ENCODE peak calls at places on chromosomes 7 and 10, in six cellular contexts. One of them, this sample, is unnamed.

GRCh38 chr7:43244782-43245181 is 132.3 kb downstream of the HECW1 start:
- DNase-seq in colonic mucosa: no peak
- DNase-seq in fibroblast of lung: no peak
- DNase-seq in neural progenitor cell: no peak
- DNase-seq in left ventricle myocardium inferior: no peak
- DNase-seq in CD8-positive, alpha-beta T cell: no peak
- DNase-seq in this sample: peak; percentile 9

GRCh38 chr7:38280707-38281106 is 7.3 kb upstream of the TARP start:
- DNase-seq in colonic mucosa: no peak
- DNase-seq in fibroblast of lung: no peak
- DNase-seq in neural progenitor cell: no peak
- DNase-seq in left ventricle myocardium inferior: no peak
- DNase-seq in CD8-positive, alpha-beta T cell: no peak
- DNase-seq in this sample: no peak

GRCh38 chr7:1736826-1737225 is 66.7 kb downstream of the ELFN1 start:
- DNase-seq in colonic mucosa: no peak
- DNase-seq in fibroblast of lung: no peak
- DNase-seq in neural progenitor cell: no peak
- DNase-seq in left ventricle myocardium inferior: no peak
- DNase-seq in CD8-positive, alpha-beta T cell: no peak
- DNase-seq in this sample: no peak

GRCh38 chr7:136637826-136638225 is 230.6 kb upstream of the CHRM2 start:
- DNase-seq in colonic mucosa: no peak
- DNase-seq in fibroblast of lung: no peak
- DNase-seq in neural progenitor cell: no peak
- DNase-seq in left ventricle myocardium inferior: no peak
- DNase-seq in CD8-positive, alpha-beta T cell: no peak
- DNase-seq in this sample: no peak

GRCh38 chr10:67917683-67918082 is 33.2 kb downstream of the SIRT1 start:
- DNase-seq in colonic mucosa: no peak
- DNase-seq in fibroblast of lung: no peak
- DNase-seq in neural progenitor cell: no peak
- DNase-seq in left ventricle myocardium inferior: no peak
- DNase-seq in CD8-positive, alpha-beta T cell: no peak
- DNase-seq in this sample: no peak

GRCh38 chr7:113367187-113367586 is 248.8 kb upstream of the SMIM30 start:
- DNase-seq in colonic mucosa: no peak
- DNase-seq in fibroblast of lung: no peak
- DNase-seq in neural progenitor cell: no peak
- DNase-seq in left ventricle myocardium inferior: no peak
- DNase-seq in CD8-positive, alpha-beta T cell: no peak
- DNase-seq in this sample: no peak

GRCh38 chr10:46033602-46034011 is 3.2 kb upstream of the NCOA4 start:
- DNase-seq in colonic mucosa: no peak
- DNase-seq in fibroblast of lung: peak; percentile 63
- DNase-seq in neural progenitor cell: no peak
- DNase-seq in left ventricle myocardium inferior: no peak
- DNase-seq in CD8-positive, alpha-beta T cell: no peak
- DNase-seq in this sample: no peak

GRCh38 chr7:148882668-148883232 is 1.3 kb downstream of the EZH2 start:
- DNase-seq in colonic mucosa: peak; percentile 20
- DNase-seq in fibroblast of lung: no peak
- DNase-seq in neural progenitor cell: no peak
- DNase-seq in left ventricle myocardium inferior: no peak
- DNase-seq in CD8-positive, alpha-beta T cell: no peak
- DNase-seq in this sample: no peak

GRCh38 chr7:39606352-39606751 is 17.0 kb upstream of the RALA start:
- DNase-seq in colonic mucosa: no peak
- DNase-seq in fibroblast of lung: no peak
- DNase-seq in neural progenitor cell: no peak
- DNase-seq in left ventricle myocardium inferior: no peak
- DNase-seq in CD8-positive, alpha-beta T cell: no peak
- DNase-seq in this sample: no peak

GRCh38 chr7:139246905-139247304 is 15.9 kb downstream of the UBN2 start:
- DNase-seq in colonic mucosa: no peak
- DNase-seq in fibroblast of lung: peak; percentile 67
- DNase-seq in neural progenitor cell: no peak
- DNase-seq in left ventricle myocardium inferior: no peak
- DNase-seq in CD8-positive, alpha-beta T cell: no peak
- DNase-seq in this sample: no peak

GRCh38 chr7:116443101-116443523 is 56.4 kb upstream of the CAV2 start:
- DNase-seq in colonic mucosa: no peak
- DNase-seq in fibroblast of lung: peak; percentile 93
- DNase-seq in neural progenitor cell: no peak
- DNase-seq in left ventricle myocardium inferior: no peak
- DNase-seq in CD8-positive, alpha-beta T cell: no peak
- DNase-seq in this sample: no peak

GRCh38 chr7:29408841-29409243 is 154.8 kb upstream of the PRR15 start:
- DNase-seq in colonic mucosa: peak; percentile 80
- DNase-seq in fibroblast of lung: peak; percentile 73
- DNase-seq in neural progenitor cell: peak; percentile 79
- DNase-seq in left ventricle myocardium inferior: no peak
- DNase-seq in CD8-positive, alpha-beta T cell: peak; percentile 62
- DNase-seq in this sample: no peak

GRCh38 chr7:151309306-151309705 is 32.3 kb upstream of the NUB1 start:
- DNase-seq in colonic mucosa: no peak
- DNase-seq in fibroblast of lung: peak; percentile 73
- DNase-seq in neural progenitor cell: no peak
- DNase-seq in left ventricle myocardium inferior: no peak
- DNase-seq in CD8-positive, alpha-beta T cell: no peak
- DNase-seq in this sample: no peak

GRCh38 chr10:46216003-46216634 is 70.7 kb upstream of the ANTXRL start:
- DNase-seq in colonic mucosa: peak; percentile 9
- DNase-seq in fibroblast of lung: no peak
- DNase-seq in neural progenitor cell: no peak
- DNase-seq in left ventricle myocardium inferior: no peak
- DNase-seq in CD8-positive, alpha-beta T cell: no peak
- DNase-seq in this sample: no peak

GRCh38 chr7:1842321-1843221 is 172.5 kb downstream of the ELFN1 start:
- DNase-seq in colonic mucosa: no peak
- DNase-seq in fibroblast of lung: peak; percentile 36
- DNase-seq in neural progenitor cell: peak; percentile 56
- DNase-seq in left ventricle myocardium inferior: peak; percentile 10
- DNase-seq in CD8-positive, alpha-beta T cell: no peak
- DNase-seq in this sample: no peak

GRCh38 chr10:101565936-101566332 is 22.1 kb downstream of the POLL start:
- DNase-seq in colonic mucosa: peak; percentile 9
- DNase-seq in fibroblast of lung: no peak
- DNase-seq in neural progenitor cell: no peak
- DNase-seq in left ventricle myocardium inferior: no peak
- DNase-seq in CD8-positive, alpha-beta T cell: no peak
- DNase-seq in this sample: no peak

GRCh38 chr10:71970331-71970730 is 6.1 kb downstream of the CHST3 start:
- DNase-seq in colonic mucosa: peak; percentile 50
- DNase-seq in fibroblast of lung: no peak
- DNase-seq in neural progenitor cell: peak; percentile 78
- DNase-seq in left ventricle myocardium inferior: no peak
- DNase-seq in CD8-positive, alpha-beta T cell: no peak
- DNase-seq in this sample: no peak

GRCh38 chr7:64312826-64313225 is 935 bp upstream of the ZNF736 start:
- DNase-seq in colonic mucosa: no peak
- DNase-seq in fibroblast of lung: no peak
- DNase-seq in neural progenitor cell: no peak
- DNase-seq in left ventricle myocardium inferior: no peak
- DNase-seq in CD8-positive, alpha-beta T cell: no peak
- DNase-seq in this sample: no peak

GRCh38 chr7:891291-891690 is 14.9 kb downstream of the GET4 start:
- DNase-seq in colonic mucosa: no peak
- DNase-seq in fibroblast of lung: no peak
- DNase-seq in neural progenitor cell: no peak
- DNase-seq in left ventricle myocardium inferior: no peak
- DNase-seq in CD8-positive, alpha-beta T cell: no peak
- DNase-seq in this sample: no peak

GRCh38 chr7:50657341-50657873 is 92.2 kb upstream of the DDC start:
- DNase-seq in colonic mucosa: peak; percentile 37
- DNase-seq in fibroblast of lung: peak; percentile 83
- DNase-seq in neural progenitor cell: no peak
- DNase-seq in left ventricle myocardium inferior: peak; percentile 68
- DNase-seq in CD8-positive, alpha-beta T cell: no peak
- DNase-seq in this sample: no peak

GRCh38 chr7:36391436-36392198 is 2.0 kb downstream of the ANLN start:
- DNase-seq in colonic mucosa: no peak
- DNase-seq in fibroblast of lung: peak; percentile 48
- DNase-seq in neural progenitor cell: no peak
- DNase-seq in left ventricle myocardium inferior: no peak
- DNase-seq in CD8-positive, alpha-beta T cell: no peak
- DNase-seq in this sample: no peak

GRCh38 chr10:7525314-7526016 is 114.6 kb upstream of the SFMBT2 start:
- DNase-seq in colonic mucosa: peak; percentile 63
- DNase-seq in fibroblast of lung: peak; percentile 87
- DNase-seq in neural progenitor cell: peak; percentile 84
- DNase-seq in left ventricle myocardium inferior: no peak
- DNase-seq in CD8-positive, alpha-beta T cell: peak; percentile 67
- DNase-seq in this sample: no peak

GRCh38 chr10:52256832-52257691 is 57.0 kb upstream of the DKK1 start:
- DNase-seq in colonic mucosa: no peak
- DNase-seq in fibroblast of lung: peak; percentile 3
- DNase-seq in neural progenitor cell: no peak
- DNase-seq in left ventricle myocardium inferior: no peak
- DNase-seq in CD8-positive, alpha-beta T cell: no peak
- DNase-seq in this sample: no peak

GRCh38 chr7:77415822-77416620 is at the start of gene GSAP:
- DNase-seq in colonic mucosa: peak; percentile 68
- DNase-seq in fibroblast of lung: peak; percentile 21
- DNase-seq in neural progenitor cell: peak; percentile 61
- DNase-seq in left ventricle myocardium inferior: peak; percentile 71
- DNase-seq in CD8-positive, alpha-beta T cell: peak; percentile 42
- DNase-seq in this sample: peak; percentile 48

GRCh38 chr7:93948106-93948505 is 26.6 kb downstream of the GNG11 start:
- DNase-seq in colonic mucosa: no peak
- DNase-seq in fibroblast of lung: peak; percentile 26
- DNase-seq in neural progenitor cell: no peak
- DNase-seq in left ventricle myocardium inferior: no peak
- DNase-seq in CD8-positive, alpha-beta T cell: no peak
- DNase-seq in this sample: no peak

GRCh38 chr7:130401531-130401930 is 21.2 kb downstream of the CPA1 start:
- DNase-seq in colonic mucosa: no peak
- DNase-seq in fibroblast of lung: no peak
- DNase-seq in neural progenitor cell: no peak
- DNase-seq in left ventricle myocardium inferior: no peak
- DNase-seq in CD8-positive, alpha-beta T cell: no peak
- DNase-seq in this sample: no peak

GRCh38 chr10:119596537-119597404 is at the start of gene TIAL1:
- DNase-seq in colonic mucosa: peak; percentile 99
- DNase-seq in fibroblast of lung: peak; percentile 100
- DNase-seq in neural progenitor cell: peak; percentile 99
- DNase-seq in left ventricle myocardium inferior: peak; percentile 98
- DNase-seq in CD8-positive, alpha-beta T cell: peak; percentile 91
- DNase-seq in this sample: peak; percentile 98

GRCh38 chr10:119597405-119598186 is 832 bp upstream of the TIAL1 start:
- DNase-seq in colonic mucosa: no peak
- DNase-seq in fibroblast of lung: no peak
- DNase-seq in neural progenitor cell: no peak
- DNase-seq in left ventricle myocardium inferior: no peak
- DNase-seq in CD8-positive, alpha-beta T cell: no peak
- DNase-seq in this sample: no peak

GRCh38 chr10:119598397-119598796 is 1.6 kb upstream of the TIAL1 start:
- DNase-seq in colonic mucosa: no peak
- DNase-seq in fibroblast of lung: no peak
- DNase-seq in neural progenitor cell: no peak
- DNase-seq in left ventricle myocardium inferior: no peak
- DNase-seq in CD8-positive, alpha-beta T cell: no peak
- DNase-seq in this sample: no peak

GRCh38 chr10:119602241-119603095 is 5.7 kb upstream of the TIAL1 start:
- DNase-seq in colonic mucosa: peak; percentile 60
- DNase-seq in fibroblast of lung: peak; percentile 35
- DNase-seq in neural progenitor cell: peak; percentile 49
- DNase-seq in left ventricle myocardium inferior: no peak
- DNase-seq in CD8-positive, alpha-beta T cell: peak; percentile 26
- DNase-seq in this sample: no peak
- H3K27ac ChIP-seq in colonic mucosa: no peak overlapping the region
- H3K27ac ChIP-seq in fibroblast of lung: no peak overlapping the region
- H3K27ac ChIP-seq in neural progenitor cell: no peak overlapping the region
- H3K27ac ChIP-seq in left ventricle myocardium inferior: no peak overlapping the region
- H3K27ac ChIP-seq in CD8-positive, alpha-beta T cell: no peak overlapping the region
- H3K27ac ChIP-seq in this sample: no peak overlapping the region

GRCh38 chr10:79196470-79197461 is 128.0 kb downstream of the ZMIZ1 start:
- DNase-seq in colonic mucosa: peak; percentile 82
- DNase-seq in fibroblast of lung: peak; percentile 55
- DNase-seq in neural progenitor cell: peak; percentile 90
- DNase-seq in left ventricle myocardium inferior: peak; percentile 79
- DNase-seq in CD8-positive, alpha-beta T cell: peak; percentile 86
- DNase-seq in this sample: no peak
- H3K27ac ChIP-seq in colonic mucosa: no peak overlapping the region
- H3K27ac ChIP-seq in fibroblast of lung: peak overlapping the region; percentile 45
- H3K27ac ChIP-seq in neural progenitor cell: no peak overlapping the region
- H3K27ac ChIP-seq in left ventricle myocardium inferior: peak overlapping the region; percentile 74
- H3K27ac ChIP-seq in CD8-positive, alpha-beta T cell: no peak overlapping the region
- H3K27ac ChIP-seq in this sample: no peak overlapping the region

DNA sequence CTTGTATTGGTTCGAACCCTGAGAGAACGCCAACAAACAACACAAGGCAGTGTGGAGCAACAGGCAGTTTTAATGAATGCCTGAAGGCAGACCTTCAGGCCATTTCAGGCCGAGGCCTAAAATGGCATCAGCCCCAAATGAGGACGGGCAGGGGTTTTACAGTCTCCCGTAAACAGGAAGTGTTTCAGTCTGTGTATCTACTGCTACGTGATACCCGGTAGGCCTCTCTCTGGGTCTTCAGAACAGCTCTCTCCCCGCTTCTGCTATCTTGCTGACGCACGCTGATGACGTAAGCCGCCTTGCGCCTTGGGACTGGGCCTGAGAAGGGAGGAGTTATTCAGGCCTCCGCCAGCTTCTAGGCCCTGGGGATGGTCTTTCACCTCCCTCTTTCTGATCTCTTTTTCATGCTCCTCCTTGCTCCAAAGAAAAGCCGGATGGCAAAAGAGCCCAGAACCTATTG is 67.7 kb downstream of the ST8SIA6 start:
- DNase-seq in colonic mucosa: no peak
- DNase-seq in fibroblast of lung: peak; percentile 6
- DNase-seq in neural progenitor cell: no peak
- DNase-seq in left ventricle myocardium inferior: peak; percentile 45
- DNase-seq in CD8-positive, alpha-beta T cell: no peak
- DNase-seq in this sample: no peak
- H3K27ac ChIP-seq in colonic mucosa: no peak overlapping the region
- H3K27ac ChIP-seq in fibroblast of lung: no peak overlapping the region
- H3K27ac ChIP-seq in neural progenitor cell: no peak overlapping the region
- H3K27ac ChIP-seq in left ventricle myocardium inferior: peak overlapping the region; percentile 42
- H3K27ac ChIP-seq in CD8-positive, alpha-beta T cell: no peak overlapping the region
- H3K27ac ChIP-seq in this sample: no peak overlapping the region

DNA sequence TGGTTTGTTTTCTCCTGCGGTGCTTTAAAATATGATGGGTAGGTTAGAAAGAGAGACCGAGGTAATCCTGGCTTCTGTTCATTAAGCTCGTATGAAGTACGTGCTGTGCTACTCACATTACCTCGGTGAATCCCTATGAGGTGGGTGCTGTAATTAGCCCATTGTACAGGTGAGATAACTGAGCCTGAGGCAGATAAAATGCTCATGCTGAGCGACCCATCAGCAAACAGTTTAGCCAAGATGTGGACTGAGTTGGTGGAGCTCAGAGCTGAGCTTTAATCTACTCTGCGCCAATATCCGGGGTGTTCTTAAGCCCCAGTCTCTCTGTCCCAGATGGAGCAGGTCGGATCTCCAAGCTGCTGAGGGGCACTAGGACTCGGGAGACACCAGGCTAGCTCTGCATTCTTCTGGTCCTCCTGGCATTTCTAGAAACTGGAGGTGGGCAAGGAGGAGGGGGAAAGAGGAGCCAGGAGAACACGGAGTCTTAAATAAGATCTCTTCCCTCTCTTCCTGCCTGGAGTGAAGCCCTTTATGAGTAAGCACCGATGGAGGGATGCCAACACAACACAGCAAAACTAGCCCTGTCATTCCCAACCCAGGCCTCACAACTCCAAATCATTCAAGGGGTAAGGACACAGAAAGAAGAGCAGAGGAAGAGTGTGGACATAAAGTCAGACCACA is 458.5 kb downstream of the KCNMA1 start:
- DNase-seq in colonic mucosa: no peak
- DNase-seq in fibroblast of lung: peak; percentile 90
- DNase-seq in neural progenitor cell: peak; percentile 26
- DNase-seq in left ventricle myocardium inferior: no peak
- DNase-seq in CD8-positive, alpha-beta T cell: no peak
- DNase-seq in this sample: no peak
- H3K27ac ChIP-seq in colonic mucosa: no peak overlapping the region
- H3K27ac ChIP-seq in fibroblast of lung: peak overlapping the region; percentile 29
- H3K27ac ChIP-seq in neural progenitor cell: no peak overlapping the region
- H3K27ac ChIP-seq in left ventricle myocardium inferior: no peak overlapping the region
- H3K27ac ChIP-seq in CD8-positive, alpha-beta T cell: no peak overlapping the region
- H3K27ac ChIP-seq in this sample: no peak overlapping the region